ENCODE peak calls at places on chromosomes 13 and 19, in nine cellular contexts. One of them, this sample, is unnamed.

GRCh38 chr13:25584975-25585374 is 213.2 kb downstream of the ATP8A2 start:
- DNase-seq in H54: no peak
- DNase-seq in K562: no peak
- DNase-seq in lower leg skin: no peak
- DNase-seq in adrenal gland: no peak
- DNase-seq in tibial nerve: no peak
- DNase-seq in GM12892: no peak
- DNase-seq in sigmoid colon: no peak
- DNase-seq in A549: no peak
- DNase-seq in this sample: no peak

GRCh38 chr13:73608157-73608516 is 526.1 kb downstream of the KLF12 start:
- DNase-seq in H54: no peak
- DNase-seq in K562: no peak
- DNase-seq in lower leg skin: no peak
- DNase-seq in adrenal gland: no peak
- DNase-seq in tibial nerve: no peak
- DNase-seq in GM12892: no peak
- DNase-seq in sigmoid colon: no peak
- DNase-seq in A549: no peak
- DNase-seq in this sample: no peak

GRCh38 chr13:103471896-103472295 is 405.7 kb upstream of the SLC10A2 start:
- DNase-seq in H54: no peak
- DNase-seq in K562: no peak
- DNase-seq in lower leg skin: no peak
- DNase-seq in adrenal gland: no peak
- DNase-seq in tibial nerve: no peak
- DNase-seq in GM12892: no peak
- DNase-seq in sigmoid colon: no peak
- DNase-seq in A549: peak; percentile 8
- DNase-seq in this sample: no peak

GRCh38 chr19:7705387-7706187 is 3.7 kb upstream of the FCER2 start:
- DNase-seq in H54: no peak
- DNase-seq in K562: no peak
- DNase-seq in lower leg skin: peak; percentile 90
- DNase-seq in adrenal gland: peak; percentile 30
- DNase-seq in tibial nerve: peak; percentile 33
- DNase-seq in GM12892: peak; percentile 69
- DNase-seq in sigmoid colon: peak; percentile 73
- DNase-seq in A549: no peak
- DNase-seq in this sample: peak; percentile 57

GRCh38 chr13:42119875-42120274 is 71.4 kb downstream of the DGKH start:
- DNase-seq in H54: no peak
- DNase-seq in K562: no peak
- DNase-seq in lower leg skin: no peak
- DNase-seq in adrenal gland: no peak
- DNase-seq in tibial nerve: no peak
- DNase-seq in GM12892: no peak
- DNase-seq in sigmoid colon: no peak
- DNase-seq in A549: no peak
- DNase-seq in this sample: no peak

GRCh38 chr19:36605839-36606478 is 846 bp downstream of the ZNF382 start:
- DNase-seq in H54: no peak
- DNase-seq in K562: no peak
- DNase-seq in lower leg skin: no peak
- DNase-seq in adrenal gland: no peak
- DNase-seq in tibial nerve: no peak
- DNase-seq in GM12892: no peak
- DNase-seq in sigmoid colon: no peak
- DNase-seq in A549: no peak
- DNase-seq in this sample: peak; percentile 11

GRCh38 chr13:99932912-99933311 is 38.7 kb downstream of the ZIC5 start:
- DNase-seq in H54: no peak
- DNase-seq in K562: no peak
- DNase-seq in lower leg skin: no peak
- DNase-seq in adrenal gland: no peak
- DNase-seq in tibial nerve: no peak
- DNase-seq in GM12892: no peak
- DNase-seq in sigmoid colon: no peak
- DNase-seq in A549: no peak
- DNase-seq in this sample: no peak

GRCh38 chr13:67101730-67102467 is 128.2 kb downstream of the PCDH9 start:
- DNase-seq in H54: no peak
- DNase-seq in K562: no peak
- DNase-seq in lower leg skin: no peak
- DNase-seq in adrenal gland: no peak
- DNase-seq in tibial nerve: no peak
- DNase-seq in GM12892: no peak
- DNase-seq in sigmoid colon: no peak
- DNase-seq in A549: no peak
- DNase-seq in this sample: no peak

GRCh38 chr19:461664-462551 is 1.1 kb upstream of the SHC2 start:
- DNase-seq in H54: no peak
- DNase-seq in K562: peak; percentile 93
- DNase-seq in lower leg skin: peak; percentile 92
- DNase-seq in adrenal gland: peak; percentile 71
- DNase-seq in tibial nerve: no peak
- DNase-seq in GM12892: no peak
- DNase-seq in sigmoid colon: peak; percentile 80
- DNase-seq in A549: no peak
- DNase-seq in this sample: no peak

GRCh38 chr13:69676286-69676685 is 431.3 kb upstream of the ATXN8OS start:
- DNase-seq in H54: no peak
- DNase-seq in K562: no peak
- DNase-seq in lower leg skin: no peak
- DNase-seq in adrenal gland: no peak
- DNase-seq in tibial nerve: no peak
- DNase-seq in GM12892: no peak
- DNase-seq in sigmoid colon: no peak
- DNase-seq in A549: no peak
- DNase-seq in this sample: no peak

GRCh38 chr19:50432658-50433057 is at the start of gene MYBPC2:
- DNase-seq in H54: no peak
- DNase-seq in K562: peak; percentile 46
- DNase-seq in lower leg skin: no peak
- DNase-seq in adrenal gland: no peak
- DNase-seq in tibial nerve: no peak
- DNase-seq in GM12892: no peak
- DNase-seq in sigmoid colon: no peak
- DNase-seq in A549: no peak
- DNase-seq in this sample: no peak

GRCh38 chr13:48426052-48426451 is 13.1 kb upstream of the LPAR6 start:
- DNase-seq in H54: no peak
- DNase-seq in K562: no peak
- DNase-seq in lower leg skin: no peak
- DNase-seq in adrenal gland: no peak
- DNase-seq in tibial nerve: no peak
- DNase-seq in GM12892: no peak
- DNase-seq in sigmoid colon: no peak
- DNase-seq in A549: no peak
- DNase-seq in this sample: no peak

GRCh38 chr13:32443111-32443510 is 15.2 kb upstream of the N4BP2L1 start:
- DNase-seq in H54: no peak
- DNase-seq in K562: no peak
- DNase-seq in lower leg skin: no peak
- DNase-seq in adrenal gland: no peak
- DNase-seq in tibial nerve: peak; percentile 19
- DNase-seq in GM12892: no peak
- DNase-seq in sigmoid colon: no peak
- DNase-seq in A549: peak; percentile 26
- DNase-seq in this sample: no peak

GRCh38 chr13:98461525-98462240 is 115.2 kb downstream of the STK24 start:
- DNase-seq in H54: no peak
- DNase-seq in K562: no peak
- DNase-seq in lower leg skin: no peak
- DNase-seq in adrenal gland: no peak
- DNase-seq in tibial nerve: no peak
- DNase-seq in GM12892: no peak
- DNase-seq in sigmoid colon: peak; percentile 56
- DNase-seq in A549: no peak
- DNase-seq in this sample: no peak

GRCh38 chr13:59442946-59443345 is 720.8 kb downstream of the DIAPH3 start:
- DNase-seq in H54: no peak
- DNase-seq in K562: no peak
- DNase-seq in lower leg skin: no peak
- DNase-seq in adrenal gland: no peak
- DNase-seq in tibial nerve: no peak
- DNase-seq in GM12892: no peak
- DNase-seq in sigmoid colon: no peak
- DNase-seq in A549: no peak
- DNase-seq in this sample: no peak

GRCh38 chr19:36771275-36772231 is 1.1 kb downstream of the ZNF850 start:
- DNase-seq in H54: peak; percentile 63
- DNase-seq in K562: peak; percentile 53
- DNase-seq in lower leg skin: peak; percentile 88
- DNase-seq in adrenal gland: peak; percentile 91
- DNase-seq in tibial nerve: peak; percentile 36
- DNase-seq in GM12892: peak; percentile 34
- DNase-seq in sigmoid colon: peak; percentile 69
- DNase-seq in A549: peak; percentile 60
- DNase-seq in this sample: peak; percentile 24

GRCh38 chr19:14370169-14370998 is 10.9 kb upstream of the ADGRE5 start:
- DNase-seq in H54: no peak
- DNase-seq in K562: no peak
- DNase-seq in lower leg skin: no peak
- DNase-seq in adrenal gland: no peak
- DNase-seq in tibial nerve: no peak
- DNase-seq in GM12892: no peak
- DNase-seq in sigmoid colon: no peak
- DNase-seq in A549: no peak
- DNase-seq in this sample: no peak

GRCh38 chr19:14375582-14376291 is 5.5 kb upstream of the ADGRE5 start:
- DNase-seq in H54: no peak
- DNase-seq in K562: no peak
- DNase-seq in lower leg skin: no peak
- DNase-seq in adrenal gland: no peak
- DNase-seq in tibial nerve: no peak
- DNase-seq in GM12892: no peak
- DNase-seq in sigmoid colon: peak; percentile 83
- DNase-seq in A549: no peak
- DNase-seq in this sample: no peak

GRCh38 chr19:14378890-14379289 is 2.4 kb upstream of the ADGRE5 start:
- DNase-seq in H54: no peak
- DNase-seq in K562: no peak
- DNase-seq in lower leg skin: no peak
- DNase-seq in adrenal gland: no peak
- DNase-seq in tibial nerve: no peak
- DNase-seq in GM12892: no peak
- DNase-seq in sigmoid colon: no peak
- DNase-seq in A549: no peak
- DNase-seq in this sample: no peak

GRCh38 chr19:14371321-14371821 is 9.9 kb upstream of the ADGRE5 start:
- DNase-seq in H54: no peak
- DNase-seq in K562: no peak
- DNase-seq in lower leg skin: no peak
- DNase-seq in adrenal gland: no peak
- DNase-seq in tibial nerve: no peak
- DNase-seq in GM12892: no peak
- DNase-seq in sigmoid colon: no peak
- DNase-seq in A549: no peak
- DNase-seq in this sample: no peak

GRCh38 chr19:14375055-14375581 is 6.1 kb upstream of the ADGRE5 start:
- DNase-seq in H54: no peak
- DNase-seq in K562: no peak
- DNase-seq in lower leg skin: peak; percentile 88
- DNase-seq in adrenal gland: no peak
- DNase-seq in tibial nerve: no peak
- DNase-seq in GM12892: no peak
- DNase-seq in sigmoid colon: peak; percentile 77
- DNase-seq in A549: no peak
- DNase-seq in this sample: no peak
- TF ChIP-seq POLR2A in H54: no peak
- TF ChIP-seq POLR2A in K562: no peak
- TF ChIP-seq POLR2A in lower leg skin: no peak
- TF ChIP-seq POLR2A in adrenal gland: no peak
- TF ChIP-seq POLR2A in tibial nerve: no peak
- TF ChIP-seq POLR2A in GM12892: no peak
- TF ChIP-seq POLR2A in sigmoid colon: no peak
- TF ChIP-seq POLR2A in A549: no peak
- TF ChIP-seq POLR2A in this sample: no peak

GRCh38 chr13:20680416-20681080 is 23.0 kb upstream of the IL17D start:
- DNase-seq in H54: no peak
- DNase-seq in K562: no peak
- DNase-seq in lower leg skin: no peak
- DNase-seq in adrenal gland: no peak
- DNase-seq in tibial nerve: no peak
- DNase-seq in GM12892: no peak
- DNase-seq in sigmoid colon: no peak
- DNase-seq in A549: no peak
- DNase-seq in this sample: no peak
- TF ChIP-seq POLR2A in H54: no peak
- TF ChIP-seq POLR2A in K562: no peak
- TF ChIP-seq POLR2A in lower leg skin: no peak
- TF ChIP-seq POLR2A in adrenal gland: no peak
- TF ChIP-seq POLR2A in tibial nerve: no peak
- TF ChIP-seq POLR2A in GM12892: no peak
- TF ChIP-seq POLR2A in sigmoid colon: no peak
- TF ChIP-seq POLR2A in A549: no peak
- TF ChIP-seq POLR2A in this sample: no peak

GRCh38 chr13:37716395-37716794 is 117.8 kb upstream of the POSTN start:
- DNase-seq in H54: no peak
- DNase-seq in K562: no peak
- DNase-seq in lower leg skin: no peak
- DNase-seq in adrenal gland: no peak
- DNase-seq in tibial nerve: no peak
- DNase-seq in GM12892: no peak
- DNase-seq in sigmoid colon: no peak
- DNase-seq in A549: no peak
- DNase-seq in this sample: no peak

GRCh38 chr13:37716796-37717195 is 118.2 kb upstream of the POSTN start:
- DNase-seq in H54: no peak
- DNase-seq in K562: no peak
- DNase-seq in lower leg skin: no peak
- DNase-seq in adrenal gland: no peak
- DNase-seq in tibial nerve: no peak
- DNase-seq in GM12892: no peak
- DNase-seq in sigmoid colon: no peak
- DNase-seq in A549: no peak
- DNase-seq in this sample: no peak

GRCh38 chr13:37715606-37716015 is 117.0 kb upstream of the POSTN start:
- DNase-seq in H54: no peak
- DNase-seq in K562: no peak
- DNase-seq in lower leg skin: no peak
- DNase-seq in adrenal gland: no peak
- DNase-seq in tibial nerve: no peak
- DNase-seq in GM12892: no peak
- DNase-seq in sigmoid colon: no peak
- DNase-seq in A549: peak; percentile 11
- DNase-seq in this sample: no peak
- TF ChIP-seq POLR2A in H54: no peak
- TF ChIP-seq POLR2A in K562: no peak
- TF ChIP-seq POLR2A in lower leg skin: no peak
- TF ChIP-seq POLR2A in adrenal gland: no peak
- TF ChIP-seq POLR2A in tibial nerve: no peak
- TF ChIP-seq POLR2A in GM12892: no peak
- TF ChIP-seq POLR2A in sigmoid colon: no peak
- TF ChIP-seq POLR2A in A549: no peak
- TF ChIP-seq POLR2A in this sample: no peak

DNA sequence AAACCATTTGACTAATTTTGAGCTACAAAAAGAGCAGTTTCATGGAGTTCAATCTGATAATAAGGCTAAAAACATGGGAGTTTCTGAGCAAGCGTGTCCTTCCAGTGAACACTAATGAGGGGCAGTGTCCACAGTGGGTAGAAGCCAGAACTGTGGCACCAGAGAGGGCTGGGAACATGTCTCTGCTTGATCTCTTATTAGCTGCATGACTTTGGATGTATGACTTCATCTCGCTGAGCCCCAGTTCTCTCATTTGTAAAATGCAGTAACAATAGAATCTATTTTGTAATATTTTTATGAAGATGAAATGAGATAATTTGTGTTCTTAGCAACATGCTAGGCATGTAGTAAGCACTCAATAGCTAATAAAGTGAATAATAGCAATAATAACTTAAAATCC is 69.8 kb downstream of the HS6ST3 start:
- DNase-seq in H54: no peak
- DNase-seq in K562: no peak
- DNase-seq in lower leg skin: no peak
- DNase-seq in adrenal gland: no peak
- DNase-seq in tibial nerve: no peak
- DNase-seq in GM12892: no peak
- DNase-seq in sigmoid colon: no peak
- DNase-seq in A549: no peak
- DNase-seq in this sample: no peak
- TF ChIP-seq POLR2A in H54: no peak
- TF ChIP-seq POLR2A in K562: no peak
- TF ChIP-seq POLR2A in lower leg skin: no peak
- TF ChIP-seq POLR2A in adrenal gland: no peak
- TF ChIP-seq POLR2A in tibial nerve: no peak
- TF ChIP-seq POLR2A in GM12892: no peak
- TF ChIP-seq POLR2A in sigmoid colon: no peak
- TF ChIP-seq POLR2A in A549: no peak
- TF ChIP-seq POLR2A in this sample: no peak

This sample was measured in GM12891.